ENCODE peak calls at places on chromosomes 6 and 20, in eight cellular contexts. B is NB4, J is GM12865, C is ascending aorta, Z is esophagus squamous epithelium, L is mesothelial cell of epicardium, S is WTC11, R is uterus. D is an unnamed sample.

GRCh38 chr6:43771858-43772570 is 2.0 kb downstream of the VEGFA start:
- DNase-seq in B (peak; percentile 83), J (peak; percentile 80), C (no peak), Z (no peak), L (peak; percentile 66), S (peak; percentile 69), R (peak; percentile 54), D (peak; percentile 41)

GRCh38 chr6:138410048-138410735 is 6.2 kb downstream of the HEBP2 start:
- DNase-seq in B (peak; percentile 74), J (no peak), C (no peak), Z (no peak), L (no peak), S (no peak), R (peak; percentile 61), D (no peak)

GRCh38 chr20:64044484-64045247 is 4.8 kb downstream of the SOX18 start:
- DNase-seq in B (no peak), J (no peak), C (no peak), Z (no peak), L (no peak), S (no peak), R (no peak), D (no peak)

GRCh38 chr20:11777861-11778570 is 139.7 kb upstream of the BTBD3 start:
- DNase-seq in B (no peak), J (no peak), C (no peak), Z (no peak), L (no peak), S (no peak), R (no peak), D (no peak)

GRCh38 chr6:31568537-31568961 is 3.5 kb upstream of the LTA start:
- DNase-seq in B (no peak), J (peak; percentile 94), C (no peak), Z (no peak), L (no peak), S (no peak), R (no peak), D (no peak)

GRCh38 chr20:12847862-12848261 is 160.9 kb upstream of the SPTLC3 start:
- DNase-seq in B (peak; percentile 31), J (no peak), C (no peak), Z (no peak), L (no peak), S (no peak), R (no peak), D (no peak)

GRCh38 chr20:38452880-38453624 is 17.9 kb upstream of the SNHG17 start:
- DNase-seq in B (no peak), J (no peak), C (no peak), Z (no peak), L (no peak), S (no peak), R (no peak), D (no peak)

GRCh38 chr6:1821188-1822183 is 211.8 kb downstream of the FOXC1 start:
- DNase-seq in B (no peak), J (peak; percentile 51), C (no peak), Z (no peak), L (no peak), S (no peak), R (no peak), D (no peak)

GRCh38 chr20:22575087-22575721 is 9.2 kb downstream of the FOXA2 start:
- DNase-seq in B (peak; percentile 32), J (peak; percentile 63), C (no peak), Z (no peak), L (no peak), S (no peak), R (no peak), D (no peak)

GRCh38 chr6:147738516-147739187 is 230.2 kb downstream of the SAMD5 start:
- DNase-seq in B (no peak), J (peak; percentile 2), C (no peak), Z (no peak), L (no peak), S (no peak), R (peak; percentile 63), D (no peak)

GRCh38 chr20:41499064-41499463 is 119.1 kb downstream of the CHD6 start:
- DNase-seq in B (no peak), J (no peak), C (no peak), Z (no peak), L (no peak), S (no peak), R (no peak), D (no peak)

GRCh38 chr6:85669735-85670194 is 27.1 kb upstream of the SYNCRIP start:
- DNase-seq in B (peak; percentile 69), J (peak; percentile 93), C (no peak), Z (no peak), L (no peak), S (no peak), R (no peak), D (peak; percentile 26)

GRCh38 chr6:169884158-169884557 is 132.7 kb downstream of the ERMARD start:
- DNase-seq in B (no peak), J (no peak), C (no peak), Z (no peak), L (peak; percentile 25), S (no peak), R (no peak), D (no peak)

GRCh38 chr6:15677822-15678221 is 15.0 kb upstream of the DTNBP1 start:
- DNase-seq in B (no peak), J (peak; percentile 44), C (no peak), Z (no peak), L (no peak), S (no peak), R (no peak), D (no peak)

GRCh38 chr6:33427585-33428218 is 7.8 kb downstream of the SYNGAP1 start:
- DNase-seq in B (peak; percentile 47), J (peak; percentile 41), C (no peak), Z (no peak), L (peak; percentile 69), S (peak; percentile 36), R (peak; percentile 54), D (peak; percentile 67)

GRCh38 chr20:54058420-54059139 is 11.8 kb downstream of the BCAS1 start:
- DNase-seq in B (no peak), J (peak; percentile 87), C (no peak), Z (no peak), L (no peak), S (no peak), R (no peak), D (no peak)

GRCh38 chr6:17831135-17831534 is 124.4 kb upstream of the NUP153 start:
- DNase-seq in B (no peak), J (no peak), C (no peak), Z (no peak), L (no peak), S (no peak), R (no peak), D (no peak)

GRCh38 chr20:21008951-21009350 is 97.2 kb downstream of the LINC00237 start:
- DNase-seq in B (no peak), J (no peak), C (no peak), Z (no peak), L (no peak), S (no peak), R (no peak), D (no peak)

GRCh38 chr6:76818451-76818850 is 644.8 kb downstream of the HTR1B start:
- DNase-seq in B (no peak), J (no peak), C (no peak), Z (no peak), L (no peak), S (no peak), R (no peak), D (no peak)

DNA sequence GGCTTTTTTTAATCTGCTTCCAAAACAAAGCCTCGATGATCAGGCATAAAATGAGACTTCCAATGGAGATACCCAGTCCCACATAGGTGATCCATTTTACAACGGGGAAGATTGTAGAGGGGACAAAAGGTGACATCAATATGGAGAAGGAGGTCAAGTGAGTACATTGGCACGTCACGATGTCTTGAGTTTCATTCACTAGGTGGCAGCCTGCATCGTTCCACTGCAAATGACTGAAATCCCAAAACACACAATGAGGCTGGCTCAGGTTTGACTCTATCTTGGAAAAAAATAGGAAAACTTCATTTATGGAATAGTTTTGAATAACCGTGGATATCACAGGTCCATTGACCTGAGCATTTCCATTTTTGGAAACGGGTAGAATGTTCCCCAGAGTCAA is 32.5 kb downstream of the ADGRF1 start:
- DNase-seq in B (no peak), J (no peak), C (no peak), Z (no peak), L (no peak), S (no peak), R (no peak), D (no peak)
- TF ChIP-seq CTCF in B (no peak), J (no peak), C (no peak), Z (no peak), L (no peak), S (no peak), R (no peak), D (no peak)

GRCh38 chr6:107611060-107611824 is 121.3 kb downstream of the SOBP start:
- DNase-seq in B (no peak), J (no peak), C (no peak), Z (no peak), L (no peak), S (no peak), R (no peak), D (no peak)
- TF ChIP-seq CTCF in B (no peak), J (no peak), C (no peak), Z (no peak), L (no peak), S (no peak), R (no peak), D (no peak)

DNA sequence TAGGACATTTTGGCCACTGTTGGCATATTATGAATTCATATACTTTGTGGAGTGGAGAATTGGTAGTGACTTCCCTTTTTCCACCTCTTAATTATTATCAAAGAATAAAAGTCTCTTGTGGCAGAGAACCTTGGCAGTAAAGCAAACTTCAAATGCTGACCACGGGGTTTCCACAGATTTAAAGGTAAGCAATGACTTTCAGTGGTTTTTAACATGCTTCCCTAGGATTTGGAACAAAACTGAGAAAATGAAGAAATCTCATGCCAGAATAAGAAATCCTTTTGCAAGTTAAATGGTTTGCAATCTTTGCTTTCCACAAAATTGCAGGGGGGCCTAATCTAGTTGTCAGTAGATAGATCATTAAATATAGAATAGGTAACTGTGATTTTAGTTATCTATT is 2.0 kb upstream of the SDC4 start:
- DNase-seq in B (no peak), J (no peak), C (no peak), Z (no peak), L (no peak), S (no peak), R (no peak), D (no peak)
- TF ChIP-seq CTCF in B (no peak), J (no peak), C (no peak), Z (no peak), L (no peak), S (no peak), R (no peak), D (no peak)

GRCh38 chr6:3235969-3236368 is 8.5 kb upstream of the TUBB2B start:
- DNase-seq in B (no peak), J (peak; percentile 39), C (no peak), Z (no peak), L (no peak), S (no peak), R (no peak), D (no peak)

GRCh38 chr6:3235486-3235885 is 8.0 kb upstream of the TUBB2B start:
- DNase-seq in B (no peak), J (peak; percentile 58), C (no peak), Z (no peak), L (no peak), S (no peak), R (no peak), D (no peak)

GRCh38 chr6:3240595-3240994 is 13.1 kb upstream of the TUBB2B start:
- DNase-seq in B (no peak), J (no peak), C (no peak), Z (no peak), L (no peak), S (no peak), R (no peak), D (no peak)

GRCh38 chr6:3237761-3238662 is 10.6 kb upstream of the TUBB2B start:
- DNase-seq in B (no peak), J (peak; percentile 46), C (no peak), Z (no peak), L (peak; percentile 11), S (no peak), R (no peak), D (no peak)

GRCh38 chr6:3239110-3239830 is 11.8 kb upstream of the TUBB2B start:
- DNase-seq in B (no peak), J (no peak), C (no peak), Z (no peak), L (no peak), S (peak; percentile 49), R (no peak), D (no peak)
- TF ChIP-seq CTCF in B (no peak), J (no peak), C (no peak), Z (peak; percentile 10), L (no peak), S (no peak), R (no peak), D (no peak)